ENCODE peak calls at places on chromosomes 12 and 14, in four cellular contexts. O is suprapubic skin, T is K562, F is Peyer's patch. E is an unnamed sample.

GRCh38 chr14:99792551-99793212 is 531 bp upstream of the EML1 start:
- DNase-seq in O (no peak), F (no peak), T (no peak), E (peak)

GRCh38 chr12:13864081-13864673 is 117.2 kb downstream of the GRIN2B start:
- DNase-seq in O (peak), T (peak), F (peak), E (peak)

GRCh38 chr14:100577986-100578431 is 9.2 kb downstream of the BEGAIN start:
- DNase-seq in O (peak), T (no peak), F (no peak), E (no peak)

GRCh38 chr14:38868415-38869290 is 234.4 kb downstream of the SEC23A start:
- DNase-seq in F (no peak), T (no peak), O (no peak), E (no peak)

GRCh38 chr12:105084251-105085250 is at the start of gene ALDH1L2:
- DNase-seq in F (peak), O (peak), T (peak), E (peak)

GRCh38 chr14:59534361-59534987 is 42.1 kb downstream of the CCDC175 start:
- DNase-seq in O (no peak), T (no peak), F (no peak), E (no peak)

GRCh38 chr14:85572845-85573244 is 42.9 kb downstream of the FLRT2 start:
- DNase-seq in T (no peak), F (no peak), O (no peak), E (no peak)

GRCh38 chr12:24991209-24992049 is 42.5 kb upstream of the BCAT1 start:
- DNase-seq in T (peak), O (no peak), F (no peak), E (no peak)

GRCh38 chr14:72613975-72614319 is 280.0 kb downstream of the DPF3 start:
- DNase-seq in O (no peak), T (no peak), F (no peak), E (no peak)

GRCh38 chr12:76109879-76110278 is 25.4 kb upstream of the NAP1L1 start:
- DNase-seq in O (no peak), T (no peak), F (no peak), E (no peak)

GRCh38 chr14:82655770-82656169 is 1122.1 kb upstream of the SEL1L start:
- DNase-seq in F (no peak), O (no peak), T (no peak), E (no peak)

GRCh38 chr12:52945389-52946232 is 3.3 kb upstream of the KRT18 start:
- DNase-seq in O (no peak), T (no peak), F (no peak), E (no peak)

GRCh38 chr12:106984588-106985137 is 2.3 kb downstream of the MTERF2 start:
- DNase-seq in O (no peak), F (no peak), T (no peak), E (no peak)

GRCh38 chr12:57164454-57164853 is 17.0 kb upstream of the LRP1-AS start:
- DNase-seq in O (no peak), T (no peak), F (no peak), E (no peak)

GRCh38 chr14:32352631-32353030 is 23.5 kb downstream of the AKAP6 start:
- DNase-seq in T (no peak), F (no peak), O (no peak), E (no peak)

GRCh38 chr12:48165089-48166031 is 8.0 kb upstream of the ASB8 start:
- DNase-seq in F (no peak), T (peak), O (no peak), E (no peak)

GRCh38 chr14:72800296-72800695 is 93.6 kb downstream of the DPF3 start:
- DNase-seq in O (no peak), F (no peak), T (no peak), E (no peak)

GRCh38 chr14:61596985-61597384 is 98.3 kb upstream of the HIF1A start:
- DNase-seq in F (no peak), T (no peak), O (no peak), E (no peak)

GRCh38 chr12:88419794-88420193 is 160.5 kb downstream of the KITLG start:
- DNase-seq in T (no peak), F (no peak), O (no peak), E (no peak)

GRCh38 chr12:25025951-25026490 is 77.1 kb upstream of the BCAT1 start:
- DNase-seq in O (no peak), F (no peak), T (no peak), E (no peak)

GRCh38 chr14:58747181-58747580 is 109.4 kb downstream of the DACT1 start:
- DNase-seq in O (peak), T (no peak), F (no peak), E (peak)

GRCh38 chr14:35747379-35747778 is 61.7 kb downstream of the RALGAPA1 start:
- DNase-seq in F (no peak), T (no peak), O (no peak), E (no peak)

GRCh38 chr12:47397664-47398281 is 308.1 kb downstream of the RPAP3 start:
- DNase-seq in F (peak), O (no peak), T (no peak), E (no peak)

GRCh38 chr14:104624939-104625338 is 20.4 kb upstream of the TMEM179 start:
- DNase-seq in F (no peak), T (no peak), O (no peak), E (no peak)

GRCh38 chr12:123150273-123150803 is 552 bp downstream of the PITPNM2 start:
- DNase-seq in F (no peak), T (peak), O (peak), E (peak)

GRCh38 chr12:18461738-18462137 is 200.4 kb downstream of the PIK3C2G start:
- DNase-seq in O (no peak), T (no peak), F (no peak), E (no peak)

GRCh38 chr14:99947695-99948094 is 117.5 kb upstream of the EVL start:
- DNase-seq in O (no peak), F (no peak), T (no peak), E (no peak)

GRCh38 chr12:116066381-116067230 is 210.9 kb downstream of the MED13L start:
- DNase-seq in F (peak), O (no peak), T (peak), E (peak)

DNA sequence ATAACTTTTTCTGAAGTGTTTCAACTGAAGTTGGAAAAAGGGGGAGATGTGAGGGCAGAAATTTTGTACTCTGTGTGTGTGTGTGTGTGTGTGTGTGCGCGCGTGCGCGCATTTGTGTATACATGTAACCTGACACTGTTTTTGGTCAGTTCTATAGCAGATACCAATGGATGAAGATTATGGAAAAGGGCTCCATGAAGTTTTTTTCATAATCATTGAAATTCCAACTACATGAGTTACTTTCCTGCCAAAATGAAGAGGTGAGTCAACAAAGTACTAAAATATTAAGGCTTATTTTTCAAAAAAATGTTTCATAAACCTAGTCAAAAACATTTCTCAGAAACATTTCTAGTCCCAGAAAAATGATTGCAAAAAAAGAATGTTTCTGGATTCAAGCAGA is 25.7 kb upstream of the CERS5 start:
- DNase-seq in T (no peak), O (no peak), F (no peak), E (no peak)
- H3K27ac ChIP-seq in T (no peak), O (no peak), F (peak), E (no peak)

GRCh38 chr12:55847603-55848329 is 5.0 kb upstream of the MMP19 start:
- DNase-seq in F (peak), T (peak), O (peak), E (peak)
- TF ChIP-seq POLR2A in F (no peak), T (no peak), O (no peak), E (no peak)

GRCh38 chr12:95967301-95967700 is 24.2 kb downstream of the AMDHD1 start:
- DNase-seq in T (no peak), F (no peak), O (no peak), E (no peak)
- H3K4me3 ChIP-seq in T (no peak), F (no peak), O (no peak), E (no peak)

DNA sequence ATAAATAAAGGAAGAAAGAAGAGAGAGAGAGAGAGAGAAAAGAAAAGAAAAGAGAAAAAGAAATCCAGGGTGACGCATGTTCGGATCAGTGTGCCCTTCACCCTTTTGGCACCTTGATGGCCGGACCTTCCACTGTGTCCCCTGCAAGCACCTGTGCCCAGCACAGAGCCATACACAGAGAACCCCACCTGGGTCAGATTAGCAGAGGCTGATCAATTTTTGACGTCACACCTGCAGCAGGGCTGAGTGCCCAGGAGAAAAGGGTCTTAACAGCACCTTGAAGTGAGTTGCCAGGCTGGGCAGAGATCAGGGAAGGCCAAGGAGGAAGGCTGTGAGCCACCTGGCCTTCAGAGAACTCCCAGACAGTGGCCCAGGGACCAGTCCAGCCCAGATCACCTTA is 114.4 kb downstream of the CALM1 start:
- DNase-seq in F (no peak), O (no peak), T (no peak), E (no peak)
- H3K27ac ChIP-seq in F (peak), O (no peak), T (no peak), E (no peak)

GRCh38 chr12:117526756-117527479 is 165.5 kb upstream of the NOS1 start:
- DNase-seq in O (no peak), F (no peak), T (no peak), E (no peak)
- TF ChIP-seq POLR2A in O (no peak), F (no peak), T (no peak), E (no peak)

GRCh38 chr12:86260183-86260582 is 4.0 kb upstream of the MGAT4C start:
- DNase-seq in T (no peak), O (no peak), F (no peak), E (no peak)

GRCh38 chr12:86265329-86265695 is 9.1 kb upstream of the MGAT4C start:
- DNase-seq in F (no peak), T (no peak), O (no peak), E (no peak)

GRCh38 chr12:86261142-86261541 is 5.0 kb upstream of the MGAT4C start:
- DNase-seq in F (no peak), T (no peak), O (no peak), E (no peak)

GRCh38 chr12:86261606-86262005 is 5.4 kb upstream of the MGAT4C start:
- DNase-seq in T (no peak), O (no peak), F (no peak), E (no peak)

DNA sequence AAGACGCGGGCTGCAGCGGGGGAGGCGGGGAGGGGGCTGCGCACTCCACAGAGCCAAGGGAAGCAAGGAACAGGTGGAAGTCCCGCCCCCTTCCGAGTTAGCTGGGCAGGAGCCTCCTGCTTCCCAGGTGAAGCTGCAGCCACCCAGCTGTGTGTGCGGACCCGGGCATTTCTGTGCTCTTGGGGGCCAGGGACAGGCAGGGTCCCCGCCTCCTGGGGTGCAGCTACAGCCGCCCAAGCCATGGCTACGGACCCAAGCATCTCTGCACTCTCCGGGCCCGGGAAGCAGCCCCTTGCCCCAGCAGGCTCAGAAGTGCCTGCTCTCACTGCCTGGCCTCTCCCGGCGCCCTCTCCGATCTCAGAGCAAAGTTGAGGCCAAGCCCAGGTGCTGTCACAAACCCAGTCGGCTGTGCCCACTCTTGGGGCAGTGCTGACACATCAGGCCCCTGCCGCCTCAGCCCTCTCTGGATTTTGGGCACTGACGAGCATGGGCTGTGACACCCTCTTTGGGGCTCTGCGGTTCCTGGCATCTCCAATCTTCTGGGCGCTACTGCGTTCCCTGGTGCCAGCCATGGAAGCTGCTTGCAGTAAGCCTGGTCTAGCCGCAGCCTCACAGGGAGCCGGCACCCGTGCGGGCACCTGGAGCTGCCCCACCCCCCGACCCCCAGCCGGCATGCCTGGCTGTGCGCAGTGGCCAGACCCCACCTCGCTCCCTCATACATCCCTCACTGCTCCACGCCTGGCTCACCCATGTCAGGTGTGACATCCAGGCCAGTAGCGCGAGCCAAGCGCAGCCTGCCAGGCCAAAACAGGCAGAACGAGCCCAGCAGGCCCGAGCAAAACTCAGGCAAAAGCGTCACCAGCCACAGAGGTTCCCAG is 8.5 kb upstream of the MGAT4C start:
- DNase-seq in F (no peak), T (no peak), O (peak), E (peak)
- H3K4me3 ChIP-seq in F (peak), T (no peak), O (peak), E (no peak)

GRCh38 chr14:22898302-22898894 is 15.4 kb downstream of the REM2 start:
- DNase-seq in F (no peak), O (no peak), T (peak), E (no peak)
- H3K27ac ChIP-seq in F (no peak), O (no peak), T (peak), E (no peak)

GRCh38 chr14:88005978-88006851 is 1.3 kb downstream of the GPR65 start:
- DNase-seq in T (no peak), F (peak), O (no peak), E (no peak)
- TF ChIP-seq POLR2A in T (no peak), F (no peak), O (no peak), E (no peak)

GRCh38 chr12:124457287-124458219 is 109.9 kb downstream of the NCOR2 start:
- DNase-seq in F (peak), O (peak), T (no peak), E (peak)
- H3K4me3 ChIP-seq in F (peak), O (peak), T (no peak), E (peak)

E was measured in heart left ventricle.